ENCODE peak calls at places on chromosomes 13 and 19, in four cellular contexts. U is activated T-cell treated with anti-CD3 and anti-CD28 coated beads, Interleukin-2, amount 50 U/mL, for 72 hours; T is stimulated activated CD8-positive, alpha-beta memory T cell treated with anti-CD3 and anti-CD28 coated beads, Interleukin-4, amount 100 ng/mL, for 24 hours; J is activated CD4-positive, alpha-beta T cell treated with anti-CD3 and anti-CD28 coated beads for 36 hours. W is an unnamed sample.

GRCh38 chr19:52095172-52096014 is at the start of gene ZNF841:
- DNase-seq in J (peak; percentile 96), T (peak; percentile 81), U (peak; percentile 90), W (peak; percentile 95)

GRCh38 chr13:97742084-97742483 is 211.4 kb upstream of the IPO5 start:
- DNase-seq in U (no peak), T (no peak), J (no peak), W (no peak)

GRCh38 chr13:27470042-27470830 is 19.9 kb upstream of the MTIF3 start:
- DNase-seq in T (no peak), U (no peak), J (no peak), W (no peak)

GRCh38 chr19:32647361-32647760 is 27.6 kb downstream of the ANKRD27 start:
- DNase-seq in U (no peak), T (no peak), J (no peak), W (no peak)

GRCh38 chr19:3175761-3176714 is 2.5 kb upstream of the S1PR4 start:
- DNase-seq in T (no peak), U (no peak), J (peak; percentile 65), W (peak; percentile 69)

GRCh38 chr19:15015946-15016542 is 33.2 kb upstream of the CASP14 start:
- DNase-seq in J (peak; percentile 34), T (no peak), U (no peak), W (peak; percentile 56)

GRCh38 chr19:44848036-44848804 is 2.1 kb downstream of the NECTIN2 start:
- DNase-seq in J (peak; percentile 14), U (no peak), T (no peak), W (no peak)

GRCh38 chr19:56176881-56177280 is 1.1 kb downstream of the GALP start:
- DNase-seq in T (no peak), U (no peak), J (no peak), W (no peak)

GRCh38 chr13:64428196-64428595 is 2801.9 kb downstream of the PCDH9 start:
- DNase-seq in J (no peak), T (no peak), U (no peak), W (no peak)

GRCh38 chr13:83221256-83221655 is 661.0 kb downstream of the SLITRK1 start:
- DNase-seq in J (no peak), U (no peak), T (no peak), W (peak; percentile 2)

W was measured in Caki2.